ENCODE peak calls at places on chromosomes 13 and 19, in nine cellular contexts. One of them, this sample, is unnamed.

GRCh38 chr19:46607441-46607841 is 6.3 kb downstream of the CALM3 start:
- DNase-seq in uterus: no peak
- DNase-seq in A549: no peak
- DNase-seq in GM23338: no peak
- DNase-seq in fibroblast of lung: no peak
- DNase-seq in colonic mucosa: peak
- DNase-seq in Panc1: no peak
- DNase-seq in esophagus squamous epithelium: no peak
- DNase-seq in tibial artery: no peak
- DNase-seq in this sample: no peak

GRCh38 chr13:22903925-22904324 is 276.9 kb upstream of the SGCG start:
- DNase-seq in Panc1: no peak
- DNase-seq in GM23338: no peak
- DNase-seq in colonic mucosa: no peak
- DNase-seq in esophagus squamous epithelium: no peak
- DNase-seq in A549: no peak
- DNase-seq in fibroblast of lung: no peak
- DNase-seq in tibial artery: no peak
- DNase-seq in uterus: no peak
- DNase-seq in this sample: no peak

GRCh38 chr13:83716121-83716520 is 166.2 kb downstream of the SLITRK1 start:
- DNase-seq in tibial artery: no peak
- DNase-seq in colonic mucosa: no peak
- DNase-seq in fibroblast of lung: peak
- DNase-seq in A549: no peak
- DNase-seq in GM23338: peak
- DNase-seq in esophagus squamous epithelium: no peak
- DNase-seq in uterus: no peak
- DNase-seq in Panc1: no peak
- DNase-seq in this sample: no peak

GRCh38 chr13:33509642-33510229 is 224.2 kb upstream of the STARD13 start:
- DNase-seq in uterus: peak
- DNase-seq in colonic mucosa: peak
- DNase-seq in fibroblast of lung: peak
- DNase-seq in esophagus squamous epithelium: no peak
- DNase-seq in tibial artery: peak
- DNase-seq in Panc1: no peak
- DNase-seq in A549: peak
- DNase-seq in GM23338: no peak
- DNase-seq in this sample: no peak

GRCh38 chr19:10565028-10565566 is 713 bp downstream of the KRI1 start:
- DNase-seq in tibial artery: peak
- DNase-seq in GM23338: peak
- DNase-seq in fibroblast of lung: peak
- DNase-seq in A549: peak
- DNase-seq in esophagus squamous epithelium: no peak
- DNase-seq in colonic mucosa: peak
- DNase-seq in uterus: no peak
- DNase-seq in Panc1: no peak
- DNase-seq in this sample: peak

GRCh38 chr13:89862691-89863036 is 1484.8 kb upstream of the MIR17HG start:
- DNase-seq in uterus: no peak
- DNase-seq in fibroblast of lung: peak
- DNase-seq in Panc1: no peak
- DNase-seq in A549: no peak
- DNase-seq in esophagus squamous epithelium: no peak
- DNase-seq in GM23338: no peak
- DNase-seq in colonic mucosa: no peak
- DNase-seq in tibial artery: no peak
- DNase-seq in this sample: no peak

GRCh38 chr19:42129399-42130253 is 2.6 kb downstream of the POU2F2 start:
- DNase-seq in esophagus squamous epithelium: no peak
- DNase-seq in Panc1: no peak
- DNase-seq in GM23338: no peak
- DNase-seq in A549: no peak
- DNase-seq in tibial artery: peak
- DNase-seq in fibroblast of lung: peak
- DNase-seq in colonic mucosa: peak
- DNase-seq in uterus: no peak
- DNase-seq in this sample: peak

GRCh38 chr19:7679771-7680605 is 645 bp upstream of the TRAPPC5 start:
- DNase-seq in fibroblast of lung: no peak
- DNase-seq in GM23338: peak
- DNase-seq in Panc1: no peak
- DNase-seq in esophagus squamous epithelium: no peak
- DNase-seq in colonic mucosa: no peak
- DNase-seq in A549: no peak
- DNase-seq in tibial artery: no peak
- DNase-seq in uterus: no peak
- DNase-seq in this sample: no peak

GRCh38 chr13:110010433-110011135 is 224.2 kb upstream of the IRS2 start:
- DNase-seq in fibroblast of lung: peak
- DNase-seq in Panc1: no peak
- DNase-seq in esophagus squamous epithelium: no peak
- DNase-seq in A549: no peak
- DNase-seq in tibial artery: no peak
- DNase-seq in colonic mucosa: no peak
- DNase-seq in uterus: no peak
- DNase-seq in GM23338: no peak
- DNase-seq in this sample: no peak

GRCh38 chr19:29573486-29573885 is 32.6 kb upstream of the POP4 start:
- DNase-seq in uterus: no peak
- DNase-seq in tibial artery: no peak
- DNase-seq in colonic mucosa: no peak
- DNase-seq in A549: no peak
- DNase-seq in GM23338: no peak
- DNase-seq in esophagus squamous epithelium: no peak
- DNase-seq in fibroblast of lung: no peak
- DNase-seq in Panc1: no peak
- DNase-seq in this sample: no peak

GRCh38 chr13:49436890-49437289 is 7.0 kb downstream of the CAB39L start:
- DNase-seq in esophagus squamous epithelium: no peak
- DNase-seq in GM23338: no peak
- DNase-seq in colonic mucosa: no peak
- DNase-seq in tibial artery: peak
- DNase-seq in uterus: peak
- DNase-seq in Panc1: no peak
- DNase-seq in fibroblast of lung: peak
- DNase-seq in A549: peak
- DNase-seq in this sample: no peak
- TF ChIP-seq CTCF in esophagus squamous epithelium: peak
- TF ChIP-seq CTCF in GM23338: no peak
- TF ChIP-seq CTCF in colonic mucosa: no peak
- TF ChIP-seq CTCF in tibial artery: peak
- TF ChIP-seq CTCF in uterus: peak
- TF ChIP-seq CTCF in Panc1: no peak
- TF ChIP-seq CTCF in fibroblast of lung: no peak
- TF ChIP-seq CTCF in A549: peak
- TF ChIP-seq CTCF in this sample: no peak

GRCh38 chr19:50837300-50837699 is 3.9 kb upstream of the KLK15 start:
- DNase-seq in Panc1: no peak
- DNase-seq in GM23338: no peak
- DNase-seq in A549: no peak
- DNase-seq in colonic mucosa: peak
- DNase-seq in esophagus squamous epithelium: no peak
- DNase-seq in uterus: no peak
- DNase-seq in fibroblast of lung: no peak
- DNase-seq in tibial artery: no peak
- DNase-seq in this sample: no peak
- H3K27ac ChIP-seq in Panc1: no peak
- H3K27ac ChIP-seq in GM23338: no peak
- H3K27ac ChIP-seq in A549: no peak
- H3K27ac ChIP-seq in colonic mucosa: no peak
- H3K27ac ChIP-seq in esophagus squamous epithelium: no peak
- H3K27ac ChIP-seq in uterus: no peak
- H3K27ac ChIP-seq in fibroblast of lung: no peak
- H3K27ac ChIP-seq in tibial artery: no peak
- H3K27ac ChIP-seq in this sample: no peak

GRCh38 chr19:3440082-3440481 is 40.2 kb downstream of the SMIM24 start:
- DNase-seq in uterus: no peak
- DNase-seq in fibroblast of lung: no peak
- DNase-seq in esophagus squamous epithelium: no peak
- DNase-seq in Panc1: no peak
- DNase-seq in A549: peak
- DNase-seq in tibial artery: peak
- DNase-seq in colonic mucosa: peak
- DNase-seq in GM23338: peak
- DNase-seq in this sample: no peak
- TF ChIP-seq CTCF in uterus: peak
- TF ChIP-seq CTCF in fibroblast of lung: peak
- TF ChIP-seq CTCF in esophagus squamous epithelium: peak
- TF ChIP-seq CTCF in Panc1: no peak
- TF ChIP-seq CTCF in A549: peak
- TF ChIP-seq CTCF in tibial artery: peak
- TF ChIP-seq CTCF in colonic mucosa: peak
- TF ChIP-seq CTCF in GM23338: peak
- TF ChIP-seq CTCF in this sample: no peak

GRCh38 chr19:49106648-49107135 is 7.5 kb upstream of the LIN7B start:
- DNase-seq in fibroblast of lung: peak
- DNase-seq in colonic mucosa: peak
- DNase-seq in A549: peak
- DNase-seq in GM23338: peak
- DNase-seq in Panc1: no peak
- DNase-seq in esophagus squamous epithelium: no peak
- DNase-seq in uterus: no peak
- DNase-seq in tibial artery: no peak
- DNase-seq in this sample: no peak

GRCh38 chr19:49104229-49104864 is 9.8 kb upstream of the LIN7B start:
- DNase-seq in uterus: no peak
- DNase-seq in esophagus squamous epithelium: no peak
- DNase-seq in Panc1: no peak
- DNase-seq in colonic mucosa: no peak
- DNase-seq in tibial artery: no peak
- DNase-seq in GM23338: no peak
- DNase-seq in fibroblast of lung: no peak
- DNase-seq in A549: no peak
- DNase-seq in this sample: no peak

GRCh38 chr19:49101160-49101559 is 13.0 kb upstream of the LIN7B start:
- DNase-seq in uterus: no peak
- DNase-seq in esophagus squamous epithelium: no peak
- DNase-seq in A549: no peak
- DNase-seq in colonic mucosa: no peak
- DNase-seq in Panc1: no peak
- DNase-seq in GM23338: no peak
- DNase-seq in tibial artery: no peak
- DNase-seq in fibroblast of lung: no peak
- DNase-seq in this sample: no peak

GRCh38 chr19:49102303-49102702 is 11.9 kb upstream of the LIN7B start:
- DNase-seq in colonic mucosa: no peak
- DNase-seq in uterus: no peak
- DNase-seq in Panc1: no peak
- DNase-seq in fibroblast of lung: no peak
- DNase-seq in tibial artery: no peak
- DNase-seq in GM23338: no peak
- DNase-seq in A549: no peak
- DNase-seq in esophagus squamous epithelium: no peak
- DNase-seq in this sample: no peak

GRCh38 chr19:49103331-49104085 is 10.7 kb upstream of the LIN7B start:
- DNase-seq in colonic mucosa: no peak
- DNase-seq in esophagus squamous epithelium: no peak
- DNase-seq in A549: no peak
- DNase-seq in GM23338: no peak
- DNase-seq in uterus: no peak
- DNase-seq in Panc1: no peak
- DNase-seq in tibial artery: no peak
- DNase-seq in fibroblast of lung: no peak
- DNase-seq in this sample: no peak
- H3K27ac ChIP-seq in colonic mucosa: no peak
- H3K27ac ChIP-seq in esophagus squamous epithelium: no peak
- H3K27ac ChIP-seq in A549: no peak
- H3K27ac ChIP-seq in GM23338: no peak
- H3K27ac ChIP-seq in uterus: no peak
- H3K27ac ChIP-seq in Panc1: no peak
- H3K27ac ChIP-seq in tibial artery: no peak
- H3K27ac ChIP-seq in fibroblast of lung: no peak
- H3K27ac ChIP-seq in this sample: peak

GRCh38 chr13:20294497-20294896 is 62.4 kb upstream of the GJB6 start:
- DNase-seq in esophagus squamous epithelium: no peak
- DNase-seq in Panc1: no peak
- DNase-seq in GM23338: peak
- DNase-seq in tibial artery: no peak
- DNase-seq in uterus: no peak
- DNase-seq in A549: peak
- DNase-seq in colonic mucosa: no peak
- DNase-seq in fibroblast of lung: no peak
- DNase-seq in this sample: no peak
- TF ChIP-seq CTCF in esophagus squamous epithelium: no peak
- TF ChIP-seq CTCF in Panc1: no peak
- TF ChIP-seq CTCF in GM23338: peak
- TF ChIP-seq CTCF in tibial artery: no peak
- TF ChIP-seq CTCF in uterus: no peak
- TF ChIP-seq CTCF in A549: peak
- TF ChIP-seq CTCF in colonic mucosa: no peak
- TF ChIP-seq CTCF in fibroblast of lung: no peak
- TF ChIP-seq CTCF in this sample: no peak

DNA sequence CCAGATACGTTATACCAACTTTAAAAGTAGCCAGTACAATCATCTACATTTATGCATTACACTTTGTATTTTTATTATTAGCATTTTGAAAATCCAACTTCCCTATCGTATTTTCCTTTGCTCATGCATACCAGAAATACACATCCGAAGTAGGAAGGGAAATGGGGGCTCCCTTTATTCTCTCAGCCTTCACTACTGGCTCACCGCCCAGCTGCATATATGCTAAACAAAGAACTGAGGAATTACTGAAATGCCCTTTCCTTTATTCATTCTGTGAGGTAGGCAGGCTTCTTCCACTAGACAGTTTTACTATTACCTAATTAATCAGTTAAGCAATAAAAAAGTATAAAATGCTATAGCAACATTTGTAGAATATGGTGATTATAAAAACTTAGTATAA is 291.6 kb downstream of the KLF12 start:
- DNase-seq in Panc1: no peak
- DNase-seq in uterus: no peak
- DNase-seq in tibial artery: no peak
- DNase-seq in fibroblast of lung: peak
- DNase-seq in esophagus squamous epithelium: no peak
- DNase-seq in colonic mucosa: no peak
- DNase-seq in GM23338: no peak
- DNase-seq in A549: no peak
- DNase-seq in this sample: no peak
- H3K27ac ChIP-seq in Panc1: no peak
- H3K27ac ChIP-seq in uterus: no peak
- H3K27ac ChIP-seq in tibial artery: no peak
- H3K27ac ChIP-seq in fibroblast of lung: no peak
- H3K27ac ChIP-seq in esophagus squamous epithelium: no peak
- H3K27ac ChIP-seq in colonic mucosa: no peak
- H3K27ac ChIP-seq in GM23338: no peak
- H3K27ac ChIP-seq in A549: no peak
- H3K27ac ChIP-seq in this sample: no peak

GRCh38 chr19:35938282-35939224 is 2.4 kb downstream of the LRFN3 start:
- DNase-seq in tibial artery: no peak
- DNase-seq in fibroblast of lung: no peak
- DNase-seq in uterus: no peak
- DNase-seq in esophagus squamous epithelium: no peak
- DNase-seq in Panc1: no peak
- DNase-seq in A549: no peak
- DNase-seq in colonic mucosa: no peak
- DNase-seq in GM23338: no peak
- DNase-seq in this sample: no peak
- TF ChIP-seq CTCF in tibial artery: no peak
- TF ChIP-seq CTCF in fibroblast of lung: no peak
- TF ChIP-seq CTCF in uterus: no peak
- TF ChIP-seq CTCF in esophagus squamous epithelium: no peak
- TF ChIP-seq CTCF in Panc1: no peak
- TF ChIP-seq CTCF in A549: no peak
- TF ChIP-seq CTCF in colonic mucosa: no peak
- TF ChIP-seq CTCF in GM23338: no peak
- TF ChIP-seq CTCF in this sample: no peak